ENCODE peak calls at places on chromosomes 3 and 15, in nine cellular contexts. One of them, this sample, is unnamed.

GRCh38 chr15:99605490-99605931 is 39.7 kb downstream of the MEF2A start:
- DNase-seq in IMR-90: peak; percentile 6
- DNase-seq in CD4-positive, alpha-beta T cell: no peak
- DNase-seq in H9: no peak
- DNase-seq in bronchial epithelial cell: peak; percentile 73
- DNase-seq in spleen: peak; percentile 41
- DNase-seq in lower leg skin: no peak
- DNase-seq in fibroblast of the aortic adventitia: peak; percentile 11
- DNase-seq in upper lobe of right lung: no peak
- DNase-seq in this sample: no peak

GRCh38 chr3:27749640-27750039 is 27.5 kb upstream of the EOMES start:
- DNase-seq in lower leg skin: no peak
- DNase-seq in bronchial epithelial cell: no peak
- DNase-seq in IMR-90: no peak
- DNase-seq in spleen: no peak
- DNase-seq in H9: no peak
- DNase-seq in fibroblast of the aortic adventitia: no peak
- DNase-seq in upper lobe of right lung: no peak
- DNase-seq in CD4-positive, alpha-beta T cell: no peak
- DNase-seq in this sample: no peak

GRCh38 chr3:53815651-53816050 is 30.6 kb downstream of the CHDH start:
- DNase-seq in lower leg skin: no peak
- DNase-seq in upper lobe of right lung: no peak
- DNase-seq in bronchial epithelial cell: no peak
- DNase-seq in fibroblast of the aortic adventitia: no peak
- DNase-seq in H9: no peak
- DNase-seq in CD4-positive, alpha-beta T cell: no peak
- DNase-seq in spleen: no peak
- DNase-seq in IMR-90: no peak
- DNase-seq in this sample: peak; percentile 70

GRCh38 chr3:50672656-50673055 is 2.1 kb upstream of the DOCK3 start:
- DNase-seq in spleen: no peak
- DNase-seq in lower leg skin: no peak
- DNase-seq in upper lobe of right lung: no peak
- DNase-seq in CD4-positive, alpha-beta T cell: no peak
- DNase-seq in bronchial epithelial cell: no peak
- DNase-seq in H9: no peak
- DNase-seq in fibroblast of the aortic adventitia: no peak
- DNase-seq in IMR-90: no peak
- DNase-seq in this sample: no peak

GRCh38 chr15:98927057-98927456 is 80.5 kb downstream of the PGPEP1L start:
- DNase-seq in H9: no peak
- DNase-seq in CD4-positive, alpha-beta T cell: no peak
- DNase-seq in lower leg skin: no peak
- DNase-seq in upper lobe of right lung: no peak
- DNase-seq in fibroblast of the aortic adventitia: peak; percentile 39
- DNase-seq in IMR-90: peak; percentile 39
- DNase-seq in spleen: no peak
- DNase-seq in bronchial epithelial cell: no peak
- DNase-seq in this sample: no peak

GRCh38 chr15:51883436-51883835 is 54.0 kb downstream of the TMOD3 start:
- DNase-seq in CD4-positive, alpha-beta T cell: no peak
- DNase-seq in H9: no peak
- DNase-seq in lower leg skin: no peak
- DNase-seq in spleen: no peak
- DNase-seq in IMR-90: peak; percentile 75
- DNase-seq in bronchial epithelial cell: no peak
- DNase-seq in upper lobe of right lung: no peak
- DNase-seq in fibroblast of the aortic adventitia: peak; percentile 79
- DNase-seq in this sample: no peak

GRCh38 chr3:23809840-23810341 is 4.1 kb downstream of the UBE2E1 start:
- DNase-seq in IMR-90: no peak
- DNase-seq in spleen: no peak
- DNase-seq in CD4-positive, alpha-beta T cell: no peak
- DNase-seq in fibroblast of the aortic adventitia: no peak
- DNase-seq in H9: no peak
- DNase-seq in upper lobe of right lung: no peak
- DNase-seq in bronchial epithelial cell: peak; percentile 36
- DNase-seq in lower leg skin: no peak
- DNase-seq in this sample: no peak

GRCh38 chr3:90069748-90070147 is 962.3 kb downstream of the EPHA3 start:
- DNase-seq in CD4-positive, alpha-beta T cell: no peak
- DNase-seq in spleen: no peak
- DNase-seq in IMR-90: no peak
- DNase-seq in H9: no peak
- DNase-seq in fibroblast of the aortic adventitia: no peak
- DNase-seq in bronchial epithelial cell: no peak
- DNase-seq in upper lobe of right lung: no peak
- DNase-seq in lower leg skin: no peak
- DNase-seq in this sample: no peak

GRCh38 chr15:62993066-62993465 is 49.5 kb upstream of the TPM1 start:
- DNase-seq in H9: no peak
- DNase-seq in bronchial epithelial cell: no peak
- DNase-seq in fibroblast of the aortic adventitia: no peak
- DNase-seq in upper lobe of right lung: no peak
- DNase-seq in spleen: no peak
- DNase-seq in IMR-90: no peak
- DNase-seq in lower leg skin: no peak
- DNase-seq in CD4-positive, alpha-beta T cell: no peak
- DNase-seq in this sample: no peak

GRCh38 chr3:37725842-37726241 is 135.8 kb upstream of the CTDSPL start:
- DNase-seq in CD4-positive, alpha-beta T cell: no peak
- DNase-seq in fibroblast of the aortic adventitia: no peak
- DNase-seq in lower leg skin: no peak
- DNase-seq in spleen: no peak
- DNase-seq in IMR-90: no peak
- DNase-seq in upper lobe of right lung: no peak
- DNase-seq in H9: no peak
- DNase-seq in bronchial epithelial cell: no peak
- DNase-seq in this sample: no peak

GRCh38 chr3:188707396-188708288 is 464.1 kb upstream of the TPRG1 start:
- DNase-seq in bronchial epithelial cell: peak; percentile 15
- DNase-seq in spleen: no peak
- DNase-seq in IMR-90: peak; percentile 25
- DNase-seq in fibroblast of the aortic adventitia: no peak
- DNase-seq in CD4-positive, alpha-beta T cell: no peak
- DNase-seq in lower leg skin: no peak
- DNase-seq in upper lobe of right lung: no peak
- DNase-seq in H9: no peak
- DNase-seq in this sample: no peak

GRCh38 chr3:46447535-46447934 is 17.2 kb downstream of the LTF start:
- DNase-seq in upper lobe of right lung: no peak
- DNase-seq in fibroblast of the aortic adventitia: no peak
- DNase-seq in H9: no peak
- DNase-seq in lower leg skin: no peak
- DNase-seq in bronchial epithelial cell: no peak
- DNase-seq in CD4-positive, alpha-beta T cell: no peak
- DNase-seq in spleen: no peak
- DNase-seq in IMR-90: no peak
- DNase-seq in this sample: no peak

GRCh38 chr3:46440531-46441294 is 24.0 kb downstream of the LTF start:
- DNase-seq in CD4-positive, alpha-beta T cell: peak; percentile 9
- DNase-seq in lower leg skin: no peak
- DNase-seq in fibroblast of the aortic adventitia: no peak
- DNase-seq in bronchial epithelial cell: no peak
- DNase-seq in spleen: no peak
- DNase-seq in upper lobe of right lung: no peak
- DNase-seq in H9: no peak
- DNase-seq in IMR-90: no peak
- DNase-seq in this sample: no peak

GRCh38 chr3:46438831-46439230 is 25.9 kb downstream of the LTF start:
- DNase-seq in upper lobe of right lung: no peak
- DNase-seq in fibroblast of the aortic adventitia: no peak
- DNase-seq in IMR-90: no peak
- DNase-seq in CD4-positive, alpha-beta T cell: no peak
- DNase-seq in bronchial epithelial cell: no peak
- DNase-seq in spleen: no peak
- DNase-seq in H9: no peak
- DNase-seq in lower leg skin: no peak
- DNase-seq in this sample: no peak

GRCh38 chr3:46448721-46449120 is 16.0 kb downstream of the LTF start:
- DNase-seq in bronchial epithelial cell: no peak
- DNase-seq in IMR-90: no peak
- DNase-seq in spleen: no peak
- DNase-seq in fibroblast of the aortic adventitia: no peak
- DNase-seq in upper lobe of right lung: no peak
- DNase-seq in lower leg skin: no peak
- DNase-seq in CD4-positive, alpha-beta T cell: no peak
- DNase-seq in H9: no peak
- DNase-seq in this sample: no peak

GRCh38 chr3:46442591-46443530 is 21.8 kb downstream of the LTF start:
- DNase-seq in CD4-positive, alpha-beta T cell: no peak
- DNase-seq in bronchial epithelial cell: no peak
- DNase-seq in upper lobe of right lung: no peak
- DNase-seq in spleen: no peak
- DNase-seq in IMR-90: no peak
- DNase-seq in lower leg skin: no peak
- DNase-seq in fibroblast of the aortic adventitia: peak; percentile 64
- DNase-seq in H9: no peak
- DNase-seq in this sample: no peak
- TF ChIP-seq CTCF in CD4-positive, alpha-beta T cell: no peak
- TF ChIP-seq CTCF in bronchial epithelial cell: no peak
- TF ChIP-seq CTCF in upper lobe of right lung: peak; percentile 66
- TF ChIP-seq CTCF in spleen: no peak
- TF ChIP-seq CTCF in IMR-90: no peak
- TF ChIP-seq CTCF in lower leg skin: no peak
- TF ChIP-seq CTCF in fibroblast of the aortic adventitia: peak; percentile 65
- TF ChIP-seq CTCF in H9: peak; percentile 68
- TF ChIP-seq CTCF in this sample: peak; percentile 64

GRCh38 chr3:185760550-185760949 is 64.3 kb downstream of the IGF2BP2 start:
- DNase-seq in bronchial epithelial cell: no peak
- DNase-seq in fibroblast of the aortic adventitia: no peak
- DNase-seq in IMR-90: no peak
- DNase-seq in CD4-positive, alpha-beta T cell: no peak
- DNase-seq in H9: no peak
- DNase-seq in spleen: no peak
- DNase-seq in upper lobe of right lung: no peak
- DNase-seq in lower leg skin: no peak
- DNase-seq in this sample: no peak
- TF ChIP-seq CTCF in bronchial epithelial cell: no peak
- TF ChIP-seq CTCF in fibroblast of the aortic adventitia: no peak
- TF ChIP-seq CTCF in IMR-90: no peak
- TF ChIP-seq CTCF in CD4-positive, alpha-beta T cell: no peak
- TF ChIP-seq CTCF in H9: no peak
- TF ChIP-seq CTCF in spleen: no peak
- TF ChIP-seq CTCF in upper lobe of right lung: no peak
- TF ChIP-seq CTCF in lower leg skin: no peak
- TF ChIP-seq CTCF in this sample: no peak

GRCh38 chr3:167739190-167739589 is 3.7 kb downstream of the SERPINI1 start:
- DNase-seq in IMR-90: no peak
- DNase-seq in H9: no peak
- DNase-seq in spleen: no peak
- DNase-seq in fibroblast of the aortic adventitia: no peak
- DNase-seq in bronchial epithelial cell: no peak
- DNase-seq in upper lobe of right lung: no peak
- DNase-seq in lower leg skin: no peak
- DNase-seq in CD4-positive, alpha-beta T cell: no peak
- DNase-seq in this sample: no peak

GRCh38 chr3:167742338-167742737 is 6.8 kb downstream of the SERPINI1 start:
- DNase-seq in spleen: no peak
- DNase-seq in bronchial epithelial cell: no peak
- DNase-seq in lower leg skin: no peak
- DNase-seq in IMR-90: no peak
- DNase-seq in upper lobe of right lung: no peak
- DNase-seq in fibroblast of the aortic adventitia: no peak
- DNase-seq in H9: no peak
- DNase-seq in CD4-positive, alpha-beta T cell: no peak
- DNase-seq in this sample: no peak

GRCh38 chr3:167738037-167738436 is 2.5 kb downstream of the SERPINI1 start:
- DNase-seq in IMR-90: no peak
- DNase-seq in CD4-positive, alpha-beta T cell: no peak
- DNase-seq in upper lobe of right lung: no peak
- DNase-seq in H9: no peak
- DNase-seq in bronchial epithelial cell: no peak
- DNase-seq in fibroblast of the aortic adventitia: no peak
- DNase-seq in spleen: no peak
- DNase-seq in lower leg skin: no peak
- DNase-seq in this sample: no peak

GRCh38 chr3:167743799-167744198 is 8.3 kb downstream of the SERPINI1 start:
- DNase-seq in IMR-90: peak; percentile 1
- DNase-seq in lower leg skin: no peak
- DNase-seq in CD4-positive, alpha-beta T cell: no peak
- DNase-seq in H9: no peak
- DNase-seq in bronchial epithelial cell: no peak
- DNase-seq in fibroblast of the aortic adventitia: no peak
- DNase-seq in upper lobe of right lung: no peak
- DNase-seq in spleen: no peak
- DNase-seq in this sample: no peak

GRCh38 chr3:167740961-167741587 is 5.6 kb downstream of the SERPINI1 start:
- DNase-seq in IMR-90: peak; percentile 42
- DNase-seq in H9: peak; percentile 47
- DNase-seq in fibroblast of the aortic adventitia: peak; percentile 28
- DNase-seq in bronchial epithelial cell: peak; percentile 46
- DNase-seq in lower leg skin: no peak
- DNase-seq in spleen: no peak
- DNase-seq in CD4-positive, alpha-beta T cell: peak; percentile 21
- DNase-seq in upper lobe of right lung: no peak
- DNase-seq in this sample: no peak
- TF ChIP-seq CTCF in IMR-90: peak; percentile 45
- TF ChIP-seq CTCF in H9: peak; percentile 71
- TF ChIP-seq CTCF in fibroblast of the aortic adventitia: peak; percentile 60
- TF ChIP-seq CTCF in bronchial epithelial cell: peak; percentile 18
- TF ChIP-seq CTCF in lower leg skin: no peak
- TF ChIP-seq CTCF in spleen: peak; percentile 48
- TF ChIP-seq CTCF in CD4-positive, alpha-beta T cell: peak; percentile 40
- TF ChIP-seq CTCF in upper lobe of right lung: peak; percentile 26
- TF ChIP-seq CTCF in this sample: peak; percentile 58

GRCh38 chr3:31661993-31662392 is 129.3 kb downstream of the STT3B start:
- DNase-seq in CD4-positive, alpha-beta T cell: no peak
- DNase-seq in fibroblast of the aortic adventitia: no peak
- DNase-seq in H9: no peak
- DNase-seq in upper lobe of right lung: no peak
- DNase-seq in lower leg skin: no peak
- DNase-seq in spleen: no peak
- DNase-seq in IMR-90: no peak
- DNase-seq in bronchial epithelial cell: no peak
- DNase-seq in this sample: no peak
- TF ChIP-seq CTCF in CD4-positive, alpha-beta T cell: no peak
- TF ChIP-seq CTCF in fibroblast of the aortic adventitia: no peak
- TF ChIP-seq CTCF in H9: no peak
- TF ChIP-seq CTCF in upper lobe of right lung: no peak
- TF ChIP-seq CTCF in lower leg skin: no peak
- TF ChIP-seq CTCF in spleen: no peak
- TF ChIP-seq CTCF in IMR-90: no peak
- TF ChIP-seq CTCF in bronchial epithelial cell: no peak
- TF ChIP-seq CTCF in this sample: no peak

DNA sequence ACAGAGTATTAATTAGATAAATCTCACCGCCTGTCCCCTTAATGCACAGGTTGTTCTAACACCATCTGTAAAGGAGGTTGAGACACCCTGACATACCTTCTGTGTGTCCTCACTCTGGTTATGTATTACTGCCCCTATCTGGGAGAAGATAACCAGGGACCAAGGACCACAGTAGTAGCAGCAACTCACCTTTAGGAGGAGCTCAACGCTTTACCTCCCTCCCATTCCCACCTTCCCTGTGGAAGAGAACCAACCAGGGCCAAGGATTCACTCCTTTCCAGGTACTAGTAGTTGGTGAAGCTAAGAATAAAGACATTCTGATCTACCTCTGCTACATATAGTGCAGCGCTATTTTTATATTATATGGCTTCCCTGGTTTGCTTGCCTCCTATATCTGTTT is 232.6 kb downstream of the MEX3B start:
- DNase-seq in upper lobe of right lung: no peak
- DNase-seq in fibroblast of the aortic adventitia: no peak
- DNase-seq in lower leg skin: no peak
- DNase-seq in spleen: no peak
- DNase-seq in H9: peak; percentile 69
- DNase-seq in IMR-90: no peak
- DNase-seq in CD4-positive, alpha-beta T cell: no peak
- DNase-seq in bronchial epithelial cell: no peak
- DNase-seq in this sample: no peak
- TF ChIP-seq CTCF in upper lobe of right lung: no peak
- TF ChIP-seq CTCF in fibroblast of the aortic adventitia: no peak
- TF ChIP-seq CTCF in lower leg skin: no peak
- TF ChIP-seq CTCF in spleen: no peak
- TF ChIP-seq CTCF in H9: peak; percentile 76
- TF ChIP-seq CTCF in IMR-90: peak; percentile 25
- TF ChIP-seq CTCF in CD4-positive, alpha-beta T cell: no peak
- TF ChIP-seq CTCF in bronchial epithelial cell: no peak
- TF ChIP-seq CTCF in this sample: peak; percentile 34

This sample was measured in osteocyte.